ENCODE peak calls at places on chromosomes 11 and 22, in seven cellular contexts. T, F, K, V, J, S and M are unnamed samples.

GRCh38 chr22:20123364-20124082 is 6.5 kb upstream of the TRMT2A start:
- DNase-seq in T (no peak), F (no peak), K (no peak), V (no peak), J (no peak), S (no peak), M (no peak)

GRCh38 chr11:94183886-94184264 is 55.2 kb downstream of the PANX1 start:
- DNase-seq in T (peak; percentile 71), F (peak; percentile 41), K (no peak), V (peak; percentile 33), J (peak; percentile 80), S (peak; percentile 93), M (peak; percentile 73)

GRCh38 chr11:25838918-25839611 is 492.9 kb upstream of the ANO3 start:
- DNase-seq in T (no peak), F (no peak), K (no peak), V (no peak), J (no peak), S (no peak), M (no peak)

GRCh38 chr11:6813651-6814050 is 14.2 kb upstream of the OR6A2 start:
- DNase-seq in T (no peak), F (no peak), K (no peak), V (no peak), J (no peak), S (no peak), M (no peak)

GRCh38 chr11:1751999-1752906 is 1.9 kb upstream of the IFITM10 start:
- DNase-seq in T (no peak), F (no peak), K (peak; percentile 80), V (no peak), J (no peak), S (no peak), M (peak; percentile 8)

GRCh38 chr11:6681949-6682348 is 1.2 kb downstream of the MRPL17 start:
- DNase-seq in T (no peak), F (no peak), K (no peak), V (no peak), J (no peak), S (no peak), M (no peak)

GRCh38 chr22:46110215-46110614 is 40.1 kb upstream of the PPARA start:
- DNase-seq in T (no peak), F (no peak), K (no peak), V (no peak), J (no peak), S (no peak), M (no peak)

GRCh38 chr22:24418786-24419479 is 8.5 kb upstream of the ADORA2A start:
- DNase-seq in T (no peak), F (no peak), K (no peak), V (no peak), J (no peak), S (no peak), M (no peak)

GRCh38 chr22:36584666-36585065 is 55.7 kb upstream of the EIF3D start:
- DNase-seq in T (no peak), F (no peak), K (peak; percentile 60), V (no peak), J (no peak), S (no peak), M (no peak)

GRCh38 chr11:59283825-59284772 is 71.4 kb upstream of the MPEG1 start:
- DNase-seq in T (peak; percentile 38), F (peak; percentile 41), K (no peak), V (peak; percentile 40), J (peak; percentile 53), S (no peak), M (peak; percentile 45)

GRCh38 chr11:69819541-69820070 is 390 bp upstream of the FGF3 start:
- DNase-seq in T (no peak), F (no peak), K (no peak), V (no peak), J (no peak), S (peak; percentile 60), M (no peak)

GRCh38 chr11:120172054-120172881 is 34.4 kb upstream of the TRIM29 start:
- DNase-seq in T (peak; percentile 39), F (peak; percentile 67), K (no peak), V (peak; percentile 63), J (peak; percentile 77), S (peak; percentile 79), M (peak; percentile 73)

GRCh38 chr11:63916837-63917684 is at the start of gene RCOR2:
- DNase-seq in T (peak; percentile 52), F (peak; percentile 50), K (peak; percentile 90), V (peak; percentile 70), J (peak; percentile 77), S (peak; percentile 88), M (peak; percentile 79)

GRCh38 chr22:27843441-27843840 is 41.9 kb upstream of the MN1 start:
- DNase-seq in T (no peak), F (no peak), K (no peak), V (no peak), J (no peak), S (no peak), M (no peak)

GRCh38 chr11:73308003-73308962 is at the start of gene ARHGEF17:
- DNase-seq in T (peak; percentile 89), F (peak; percentile 74), K (peak; percentile 87), V (peak; percentile 78), J (peak; percentile 73), S (peak; percentile 87), M (peak; percentile 72)

GRCh38 chr11:65366340-65366773 is 11.8 kb downstream of the TIGD3 start:
- DNase-seq in T (peak; percentile 78), F (peak; percentile 54), K (no peak), V (peak; percentile 84), J (no peak), S (no peak), M (peak; percentile 54)

GRCh38 chr22:22155607-22156006 is 89.0 kb upstream of the VPREB1 start:
- DNase-seq in T (no peak), F (no peak), K (no peak), V (no peak), J (no peak), S (no peak), M (no peak)

GRCh38 chr22:22156348-22156715 is 88.3 kb upstream of the VPREB1 start:
- DNase-seq in T (no peak), F (no peak), K (no peak), V (no peak), J (no peak), S (no peak), M (no peak)

GRCh38 chr22:22158207-22158816 is 86.3 kb upstream of the VPREB1 start:
- DNase-seq in T (no peak), F (no peak), K (no peak), V (no peak), J (no peak), S (no peak), M (no peak)

GRCh38 chr22:22157500-22157822 is 87.1 kb upstream of the VPREB1 start:
- DNase-seq in T (no peak), F (no peak), K (no peak), V (no peak), J (no peak), S (no peak), M (no peak)

DNA sequence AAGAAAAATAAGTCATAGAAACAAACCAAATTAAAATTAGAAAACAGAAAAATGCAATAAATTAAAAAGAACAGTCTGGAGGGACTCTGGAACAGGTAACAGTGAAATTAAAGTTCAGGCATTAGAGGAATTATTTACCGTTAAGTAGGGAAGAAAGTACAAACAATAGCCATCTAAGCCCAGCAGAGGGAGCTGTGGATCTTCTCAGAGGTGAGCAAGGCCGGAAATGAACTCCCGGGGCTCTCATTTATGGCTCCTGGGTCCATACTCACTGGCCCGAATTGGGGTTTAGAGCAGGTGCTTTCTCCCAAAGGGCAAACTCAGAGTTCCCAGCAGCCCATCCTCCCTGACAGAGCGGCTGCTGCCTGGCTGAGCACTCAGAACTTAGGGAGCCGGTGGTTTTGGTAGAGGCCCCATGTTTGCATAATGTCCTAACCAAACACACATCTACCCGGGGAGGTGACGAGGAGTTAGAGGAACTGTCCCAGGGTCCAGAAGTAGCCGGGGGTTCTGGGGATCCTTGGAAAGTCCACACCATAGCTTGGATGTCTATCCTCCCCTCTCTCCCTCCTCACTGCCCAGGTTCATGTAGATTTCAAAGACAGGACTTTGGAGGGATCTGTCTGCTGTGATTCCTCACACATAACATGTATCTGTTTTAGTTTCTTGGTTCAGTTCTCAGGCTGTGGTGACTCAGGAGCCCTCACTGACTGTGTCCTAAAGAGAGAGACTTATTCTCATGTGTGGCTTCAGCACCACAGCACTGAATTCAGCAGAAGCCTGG is 87.7 kb upstream of the VPREB1 start:
- DNase-seq in T (peak; percentile 50), F (peak; percentile 33), K (peak; percentile 82), V (peak; percentile 70), J (peak; percentile 61), S (peak; percentile 69), M (peak; percentile 67)
- TF ChIP-seq POLR2A in T (no peak), F (no peak), K (no peak), V (no peak), J (no peak), S (no peak), M (no peak)

GRCh38 chr11:103202048-103202651 is 92.9 kb downstream of the DYNC2H1 start:
- DNase-seq in T (peak; percentile 56), F (no peak), K (no peak), V (peak; percentile 10), J (no peak), S (no peak), M (no peak)
- TF ChIP-seq POLR2AphosphoS5 in T (no peak), F (no peak), K (no peak), V (no peak), J (no peak), S (no peak), M (no peak)

DNA sequence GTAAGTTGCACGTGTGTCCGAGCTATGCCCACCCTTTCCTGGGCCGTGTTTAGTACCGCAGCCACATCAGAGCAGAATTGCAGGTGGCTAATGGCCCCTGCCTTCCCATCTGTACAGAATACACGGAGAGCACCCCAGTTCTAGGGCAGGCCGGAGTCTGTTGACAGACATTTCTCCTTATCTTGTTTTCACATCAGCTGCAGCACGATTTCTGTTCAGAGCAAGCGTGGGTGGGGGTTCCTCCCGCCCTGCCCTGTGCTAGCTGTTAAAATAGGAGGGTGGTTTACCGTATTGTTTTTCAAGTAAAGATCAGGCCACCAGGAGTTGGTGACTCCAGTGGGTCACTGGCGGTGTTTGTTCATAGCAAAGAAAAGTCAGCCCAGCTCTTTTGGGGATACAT is 41.1 kb downstream of the UBASH3B start:
- DNase-seq in T (peak; percentile 48), F (no peak), K (peak; percentile 82), V (no peak), J (no peak), S (no peak), M (no peak)
- TF ChIP-seq POLR2A in T (no peak), F (no peak), K (no peak), V (no peak), J (no peak), S (no peak), M (no peak)

DNA sequence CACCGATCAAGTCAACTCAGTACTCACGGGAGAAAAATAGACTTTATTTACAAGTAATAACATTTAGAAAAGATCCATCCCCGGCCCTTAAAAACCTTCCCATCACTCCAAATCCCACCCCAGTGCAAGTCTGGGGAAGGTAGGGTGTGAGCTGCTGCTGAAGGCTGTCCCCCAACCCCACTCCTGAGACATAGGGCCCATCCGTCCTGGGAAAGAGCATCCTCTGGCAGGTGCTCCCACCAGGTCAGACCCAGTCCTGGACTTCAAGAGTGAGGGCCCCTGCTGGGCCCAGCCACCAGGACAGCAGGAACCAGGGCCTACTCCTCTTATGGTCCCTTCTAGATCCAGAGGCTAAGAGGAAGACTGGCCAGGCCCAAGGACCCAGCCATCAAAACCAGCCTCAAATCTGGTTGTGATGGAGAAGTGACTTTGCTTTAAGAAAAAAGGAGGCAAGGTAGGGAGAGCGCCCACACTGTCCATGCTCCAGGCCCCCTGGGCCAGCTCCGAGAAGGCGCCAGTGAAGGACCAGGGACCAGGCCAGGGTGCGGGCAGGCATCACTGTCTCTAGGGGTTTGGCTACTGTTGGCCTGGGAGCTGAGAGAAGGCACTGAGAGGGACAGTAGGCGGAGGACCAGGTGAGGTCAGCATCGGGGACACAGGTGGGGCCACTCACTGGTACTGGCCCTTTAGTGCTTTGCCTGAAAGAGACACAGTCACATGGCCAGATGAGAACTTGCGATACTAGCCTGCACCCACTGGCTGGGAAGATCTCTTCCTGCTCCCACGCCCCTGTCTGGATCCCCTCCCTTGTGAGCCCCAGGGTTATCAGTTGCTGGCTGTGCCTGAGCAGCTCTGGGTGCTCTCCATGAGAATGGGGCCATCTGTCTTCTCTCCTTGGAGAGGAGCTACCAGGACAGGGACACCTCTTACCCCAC is 4.4 kb downstream of the IL18BP start:
- DNase-seq in T (no peak), F (no peak), K (no peak), V (no peak), J (no peak), S (no peak), M (no peak)
- TF ChIP-seq POLR2AphosphoS5 in T (peak; percentile 59), F (no peak), K (no peak), V (no peak), J (no peak), S (peak; percentile 78), M (no peak)